ENCODE peak calls at places on chromosomes 2 and 18, in four cellular contexts. L, B, U and E are unnamed samples.

GRCh38 chr2:241065355-241065803 is 36.7 kb downstream of the MTERF4 start:
- DNase-seq in L (no peak), B (no peak), U (no peak), E (no peak)

GRCh38 chr2:202112041-202112440 is 39.0 kb downstream of the KIAA2012 start:
- DNase-seq in U (no peak), B (no peak), L (no peak), E (no peak)

GRCh38 chr2:12718662-12719399 is 2.1 kb downstream of the TRIB2 start:
- DNase-seq in U (no peak), B (no peak), L (peak), E (peak)

GRCh38 chr2:188201639-188202038 is 90.0 kb upstream of the GULP1 start:
- DNase-seq in B (no peak), L (no peak), U (no peak), E (no peak)

GRCh38 chr2:119338282-119338681 is 28.4 kb downstream of the C2orf76 start:
- DNase-seq in B (no peak), U (no peak), L (no peak), E (no peak)

GRCh38 chr2:160582481-160583161 is 89.0 kb upstream of the RBMS1 start:
- DNase-seq in U (peak), L (peak), B (no peak), E (peak)

GRCh38 chr18:72991379-72991778 is 123.6 kb upstream of the NETO1 start:
- DNase-seq in B (no peak), U (no peak), L (no peak), E (no peak)

GRCh38 chr2:12769492-12770105 is 52.9 kb downstream of the TRIB2 start:
- DNase-seq in L (peak), B (peak), U (no peak), E (no peak)

GRCh38 chr2:25514043-25514627 is 159.2 kb downstream of the DTNB start:
- DNase-seq in U (no peak), L (no peak), B (no peak), E (no peak)

GRCh38 chr2:25521665-25522387 is 151.6 kb downstream of the DTNB start:
- DNase-seq in L (peak), B (peak), U (peak), E (peak)

GRCh38 chr2:25512707-25513106 is 160.7 kb downstream of the DTNB start:
- DNase-seq in U (peak), B (no peak), L (no peak), E (peak)

GRCh38 chr2:25521126-25521525 is 152.3 kb downstream of the DTNB start:
- DNase-seq in U (no peak), L (no peak), B (no peak), E (no peak)

GRCh38 chr2:25517701-25518100 is 155.7 kb downstream of the DTNB start:
- DNase-seq in B (no peak), U (no peak), L (no peak), E (no peak)
- TF ChIP-seq CTCF in B (no peak), U (no peak), L (no peak), E (no peak)

DNA sequence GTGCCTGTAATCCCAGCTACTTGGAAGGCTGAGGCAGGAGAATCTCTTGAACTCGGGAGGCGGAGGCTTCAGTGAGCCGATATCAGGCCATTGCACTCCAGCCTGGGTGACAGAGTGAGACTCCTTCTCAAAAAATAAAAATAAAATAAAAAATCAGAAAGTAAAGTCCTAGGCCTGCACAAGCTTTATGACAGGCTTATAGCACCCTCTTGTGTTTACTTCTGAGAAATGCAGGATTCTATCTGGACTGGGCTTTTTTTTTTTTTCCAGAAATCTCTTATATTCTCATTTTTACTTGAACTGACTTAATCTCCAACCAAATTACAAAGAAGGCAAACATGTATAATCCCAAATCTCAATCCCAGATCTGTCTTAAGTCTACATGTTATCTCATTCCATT is 26.1 kb upstream of the REG3G start:
- DNase-seq in B (no peak), U (peak), L (peak), E (peak)
- TF ChIP-seq CTCF in B (peak), U (peak), L (peak), E (peak)

GRCh38 chr2:23677836-23678235 is 249.1 kb downstream of the ATAD2B start:
- DNase-seq in U (no peak), B (no peak), L (no peak), E (no peak)

GRCh38 chr2:23673082-23673481 is 253.8 kb downstream of the ATAD2B start:
- DNase-seq in U (no peak), B (no peak), L (no peak), E (peak)

GRCh38 chr2:23669413-23670244 is 257.3 kb downstream of the ATAD2B start:
- DNase-seq in U (no peak), B (peak), L (peak), E (peak)

GRCh38 chr2:23670245-23670592 is 256.7 kb downstream of the ATAD2B start:
- DNase-seq in L (no peak), B (no peak), U (no peak), E (no peak)

DNA sequence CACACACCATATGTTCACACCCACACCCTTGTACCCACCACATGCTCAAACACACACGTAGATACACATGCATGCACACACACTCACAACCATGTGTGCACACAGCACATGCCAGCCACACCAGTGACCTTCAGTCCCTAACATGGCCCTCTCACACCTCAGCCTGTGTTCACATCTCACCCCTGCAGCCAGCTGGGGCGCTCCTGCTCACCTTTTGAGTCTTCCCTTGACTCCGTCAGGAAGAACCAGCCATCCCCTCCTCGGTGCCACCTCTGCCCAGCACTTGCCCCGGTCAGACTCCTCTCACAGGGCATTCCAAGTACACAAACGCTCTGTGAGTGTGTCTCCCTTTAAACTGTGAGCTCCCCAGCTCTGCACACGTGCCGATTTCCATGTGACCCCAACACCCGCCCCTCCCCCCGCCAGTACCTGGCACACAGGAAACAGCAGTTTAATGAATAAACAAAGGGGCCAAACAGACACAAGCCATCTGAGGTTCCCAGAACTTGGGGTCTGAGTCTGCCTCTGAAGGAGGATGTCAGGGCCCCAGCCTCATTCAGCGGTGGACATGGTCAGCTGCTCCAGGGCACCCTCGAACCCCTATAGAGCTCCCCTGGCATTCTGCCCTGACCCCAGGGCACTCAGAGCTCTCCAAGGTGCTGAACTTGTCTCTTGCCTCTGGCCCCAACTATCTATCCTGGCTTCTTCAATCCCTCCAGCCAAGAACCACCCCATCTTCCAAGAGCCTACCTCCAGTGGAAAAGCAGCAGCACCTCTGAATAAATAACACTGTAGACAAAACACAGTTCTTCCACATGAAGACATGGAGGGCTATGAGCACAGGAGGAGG is 252.9 kb downstream of the ATAD2B start:
- DNase-seq in B (no peak), U (no peak), L (no peak), E (no peak)
- TF ChIP-seq CTCF in B (no peak), U (no peak), L (no peak), E (no peak)

DNA sequence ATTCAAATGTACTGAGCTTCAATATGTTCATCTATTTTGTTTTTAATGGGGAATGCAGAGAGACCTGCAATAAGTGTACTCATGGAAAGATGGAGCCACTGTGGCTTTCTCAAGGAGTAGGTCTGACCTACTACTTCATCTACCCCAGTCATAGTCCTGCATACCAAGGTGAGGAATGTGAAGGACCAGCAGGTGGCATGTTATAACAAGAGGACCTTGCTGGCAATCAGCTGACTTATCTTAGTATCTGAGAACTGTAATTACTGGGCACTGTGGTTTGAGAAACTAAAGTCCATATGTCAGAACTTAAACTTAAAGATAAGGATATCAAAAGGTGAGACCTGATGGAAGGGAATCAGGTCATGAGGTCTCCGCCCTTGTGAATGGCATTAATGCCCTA is 1104.2 kb downstream of the BCL11A start:
- DNase-seq in U (peak), B (no peak), L (no peak), E (peak)
- TF ChIP-seq CTCF in U (no peak), B (peak), L (no peak), E (peak)

GRCh38 chr2:141560723-141561122 is 570.1 kb downstream of the LRP1B start:
- DNase-seq in B (no peak), U (no peak), L (no peak), E (no peak)

GRCh38 chr2:141570474-141571131 is 560.2 kb downstream of the LRP1B start:
- DNase-seq in U (no peak), B (no peak), L (no peak), E (no peak)

GRCh38 chr2:141565597-141565996 is 565.2 kb downstream of the LRP1B start:
- DNase-seq in L (no peak), U (no peak), B (no peak), E (peak)
- TF ChIP-seq CTCF in L (no peak), U (no peak), B (no peak), E (no peak)

DNA sequence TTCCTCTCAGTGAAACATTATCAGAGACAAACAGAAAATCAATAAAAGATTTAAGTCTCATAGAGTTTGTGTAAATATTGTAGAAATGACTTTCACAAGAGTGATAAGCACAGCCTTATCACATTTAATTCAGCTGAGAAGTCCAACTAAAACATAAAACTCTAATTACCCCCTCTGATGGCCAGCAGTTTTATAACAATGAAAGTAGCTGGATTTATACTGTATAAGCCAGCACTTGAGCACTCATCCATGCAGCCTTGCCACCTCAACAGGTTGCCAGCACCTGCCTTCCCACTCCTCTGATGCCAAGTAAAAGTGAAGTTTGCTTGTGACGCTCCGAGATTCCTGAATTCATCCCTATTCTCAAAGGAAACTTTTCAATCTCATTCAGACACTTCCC is 103.0 kb upstream of the STK39 start:
- DNase-seq in L (peak), B (no peak), U (no peak), E (no peak)
- TF ChIP-seq CTCF in L (peak), B (no peak), U (no peak), E (peak)

DNA sequence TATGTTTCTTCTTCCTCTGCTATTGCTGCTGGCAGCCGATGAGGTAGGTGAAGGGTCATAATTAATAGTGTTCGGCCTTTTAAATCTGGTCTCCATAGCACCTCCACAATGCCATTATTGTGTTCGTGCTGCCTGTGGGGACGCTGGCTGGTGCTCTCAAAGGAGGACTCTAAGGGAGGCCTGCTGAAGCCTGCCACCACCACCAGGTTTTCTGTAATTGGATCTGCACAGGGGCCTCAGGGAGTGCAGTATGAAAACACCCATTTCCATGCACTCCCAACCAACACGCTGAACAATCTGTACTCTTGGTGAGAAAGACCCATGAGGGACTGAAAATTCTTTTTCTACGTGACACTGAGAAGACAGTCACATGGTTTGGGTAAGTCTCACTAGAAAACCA is 17.6 kb upstream of the CLIP4 start:
- DNase-seq in L (no peak), U (no peak), B (no peak), E (no peak)
- TF ChIP-seq CTCF in L (no peak), U (no peak), B (no peak), E (no peak)